ENCODE peak calls at places on chromosomes 2 and 18, in ten cellular contexts. W is globus pallidus; L is esophagus squamous epithelium; O is ELR; S is stimulated activated CD4-positive, alpha-beta T cell treated with anti-CD3 and anti-CD28 coated beads, Interleukin-1b, Interleukin-23, amount 100 ng/mL, for 4 hours; V is HAP-1; Y is CD4-positive, CD25-positive, alpha-beta regulatory T cell; M is cardiac muscle cell; D is skeletal muscle cell; Z is NCI-H1694. U is an unnamed sample.
A peak's percentile ranks its signal among the peaks of the same experiment; 100 is the strongest.

GRCh38 chr2:15731213-15731888 is 139.7 kb downstream of the DDX1 start:
- DNase-seq in W (no peak), L (no peak), O (no peak), S (no peak), V (no peak), Y (no peak), M (no peak), D (no peak), Z (no peak), U (no peak)

GRCh38 chr2:178029342-178029741 is 43.2 kb downstream of the PDE11A start:
- DNase-seq in W (no peak), L (no peak), O (no peak), S (no peak), V (no peak), Y (no peak), M (no peak), D (no peak), Z (no peak), U (no peak)

GRCh38 chr2:166138667-166139066 is 10.8 kb upstream of the SCN1A start:
- DNase-seq in W (no peak), L (no peak), O (no peak), S (no peak), V (no peak), Y (no peak), M (no peak), D (no peak), Z (no peak), U (no peak)

GRCh38 chr18:78682716-78683115 is 296.9 kb upstream of the SALL3 start:
- DNase-seq in W (no peak), L (no peak), O (no peak), S (no peak), V (no peak), Y (no peak), M (no peak), D (no peak), Z (no peak), U (no peak)

GRCh38 chr18:22391571-22392359 is 25.9 kb downstream of the CTAGE1 start:
- DNase-seq in W (no peak), L (no peak), O (peak; percentile 91), S (no peak), V (no peak), Y (no peak), M (peak; percentile 84), D (peak; percentile 80), Z (no peak), U (peak; percentile 83)

GRCh38 chr2:108949316-108950299 is 39.4 kb downstream of the EDAR start:
- DNase-seq in W (no peak), L (no peak), O (no peak), S (no peak), V (no peak), Y (no peak), M (peak; percentile 12), D (no peak), Z (no peak), U (no peak)

GRCh38 chr18:1578505-1578904 is 673.8 kb downstream of the ADCYAP1 start:
- DNase-seq in W (no peak), L (no peak), O (no peak), S (no peak), V (no peak), Y (no peak), M (no peak), D (no peak), Z (no peak), U (no peak)

GRCh38 chr2:204373942-204374341 is 171.3 kb upstream of the PARD3B start:
- DNase-seq in W (no peak), L (no peak), O (peak; percentile 39), S (no peak), V (no peak), Y (no peak), M (no peak), D (no peak), Z (no peak), U (no peak)

GRCh38 chr2:188986839-188987238 is 12.7 kb downstream of the COL3A1 start:
- DNase-seq in W (no peak), L (no peak), O (peak; percentile 45), S (no peak), V (no peak), Y (no peak), M (peak; percentile 70), D (no peak), Z (no peak), U (no peak)